ENCODE peak calls at places on chromosomes 1 and 21, in four cellular contexts. S, K, T and F are unnamed samples.

GRCh38 chr1:79497193-79497773 is 490.8 kb upstream of the ADGRL4 start:
- DNase-seq in S (peak; percentile 52), K (peak; percentile 9), T (no peak), F (peak; percentile 4)

GRCh38 chr1:193569696-193570269 is 383.4 kb upstream of the B3GALT2 start:
- DNase-seq in S (no peak), K (no peak), T (peak; percentile 5), F (no peak)

GRCh38 chr21:44949161-44950015 is 9.6 kb downstream of the SLX9 start:
- DNase-seq in S (peak; percentile 79), K (peak; percentile 7), T (peak; percentile 84), F (peak; percentile 88)

GRCh38 chr1:12600880-12601633 is 17.0 kb downstream of the DHRS3 start:
- DNase-seq in S (peak; percentile 64), K (no peak), T (peak; percentile 49), F (peak; percentile 54)

GRCh38 chr1:31444725-31445448 is 31.9 kb downstream of the SERINC2 start:
- DNase-seq in S (peak; percentile 79), K (no peak), T (no peak), F (no peak)

GRCh38 chr1:203559523-203559922 is 65.6 kb downstream of the OPTC start:
- DNase-seq in S (peak; percentile 3), K (no peak), T (no peak), F (no peak)

GRCh38 chr1:234978397-234979291 is 150.0 kb downstream of the TOMM20 start:
- DNase-seq in S (peak; percentile 93), K (peak; percentile 34), T (peak; percentile 73), F (peak; percentile 62)

GRCh38 chr1:98232678-98233077 is 311.8 kb upstream of the DPYD start:
- DNase-seq in S (no peak), K (no peak), T (no peak), F (no peak)

GRCh38 chr1:53316058-53316741 is 11.7 kb downstream of the LRP8 start:
- DNase-seq in S (peak; percentile 19), K (no peak), T (no peak), F (no peak)

GRCh38 chr1:63124666-63125191 is 197.6 kb upstream of the FOXD3 start:
- DNase-seq in S (peak; percentile 48), K (no peak), T (no peak), F (no peak)

GRCh38 chr1:86214605-86215004 is 58.0 kb upstream of the COL24A1 start:
- DNase-seq in S (no peak), K (no peak), T (no peak), F (no peak)

GRCh38 chr1:14894811-14895524 is 258.6 kb upstream of the TMEM51 start:
- DNase-seq in S (no peak), K (no peak), T (no peak), F (no peak)

GRCh38 chr21:42063578-42064521 is 7.3 kb upstream of the UMODL1 start:
- DNase-seq in S (no peak), K (peak; percentile 32), T (peak; percentile 79), F (peak; percentile 54)

GRCh38 chr1:210437111-210437510 is 108.4 kb downstream of the HHAT start:
- DNase-seq in S (no peak), K (no peak), T (no peak), F (no peak)

GRCh38 chr1:103266036-103266435 is 157.7 kb upstream of the COL11A1 start:
- DNase-seq in S (no peak), K (no peak), T (no peak), F (no peak)

GRCh38 chr21:36689324-36689723 is 9.6 kb upstream of the SIM2 start:
- DNase-seq in S (no peak), K (no peak), T (no peak), F (no peak)

GRCh38 chr1:54287821-54288220 is 87.9 kb downstream of the MRPL37 start:
- DNase-seq in S (peak; percentile 24), K (no peak), T (no peak), F (no peak)

GRCh38 chr1:177392336-177392735 is 221.6 kb downstream of the BRINP2 start:
- DNase-seq in S (no peak), K (no peak), T (no peak), F (no peak)

GRCh38 chr1:235024706-235025421 is 103.8 kb downstream of the TOMM20 start:
- DNase-seq in S (peak; percentile 56), K (no peak), T (no peak), F (no peak)

GRCh38 chr1:72281144-72281543 is 1.2 kb downstream of the NEGR1 start:
- DNase-seq in S (peak; percentile 3), K (no peak), T (no peak), F (no peak)

GRCh38 chr1:177913762-177914540 is 55.9 kb downstream of the SEC16B start:
- DNase-seq in S (peak; percentile 49), K (peak; percentile 67), T (no peak), F (no peak)

GRCh38 chr1:11655263-11656079 is 794 bp downstream of the FBXO44 start:
- DNase-seq in S (no peak), K (no peak), T (no peak), F (no peak)